ENCODE peak calls at places on chromosomes 3 and 15, in five cellular contexts. One of them, this sample, is unnamed.
A peak's percentile ranks its signal among the peaks of the same experiment; 100 is the strongest.

GRCh38 chr3:105836533-105836932 is 32.3 kb downstream of the CBLB start:
- DNase-seq in RPMI8226: no peak
- DNase-seq in renal cortical epithelial cell: peak; percentile 69
- DNase-seq in T-helper 2 cell: peak; percentile 78
- DNase-seq in CD8-positive, alpha-beta T cell: no peak
- DNase-seq in this sample: no peak

GRCh38 chr15:42100021-42100800 is 5.8 kb upstream of the PLA2G4D start:
- DNase-seq in renal cortical epithelial cell: peak; percentile 38
- DNase-seq in T-helper 2 cell: no peak
- DNase-seq in RPMI8226: no peak
- DNase-seq in CD8-positive, alpha-beta T cell: no peak
- DNase-seq in this sample: no peak

GRCh38 chr3:123949606-123950005 is 11.4 kb downstream of the CCDC14 start:
- DNase-seq in T-helper 2 cell: no peak
- DNase-seq in RPMI8226: no peak
- DNase-seq in renal cortical epithelial cell: no peak
- DNase-seq in CD8-positive, alpha-beta T cell: no peak
- DNase-seq in this sample: no peak

GRCh38 chr3:13026534-13026933 is 46.7 kb downstream of the IQSEC1 start:
- DNase-seq in CD8-positive, alpha-beta T cell: no peak
- DNase-seq in T-helper 2 cell: no peak
- DNase-seq in renal cortical epithelial cell: no peak
- DNase-seq in RPMI8226: no peak
- DNase-seq in this sample: no peak

GRCh38 chr3:84946240-84946639 is 12.5 kb upstream of the CADM2 start:
- DNase-seq in RPMI8226: no peak
- DNase-seq in CD8-positive, alpha-beta T cell: no peak
- DNase-seq in renal cortical epithelial cell: no peak
- DNase-seq in T-helper 2 cell: no peak
- DNase-seq in this sample: no peak

GRCh38 chr3:79236488-79236887 is 531.3 kb downstream of the ROBO1 start:
- DNase-seq in T-helper 2 cell: no peak
- DNase-seq in RPMI8226: no peak
- DNase-seq in CD8-positive, alpha-beta T cell: no peak
- DNase-seq in renal cortical epithelial cell: no peak
- DNase-seq in this sample: no peak

GRCh38 chr3:11080492-11080891 is 73.8 kb upstream of the HRH1 start:
- DNase-seq in RPMI8226: no peak
- DNase-seq in CD8-positive, alpha-beta T cell: no peak
- DNase-seq in renal cortical epithelial cell: no peak
- DNase-seq in T-helper 2 cell: no peak
- DNase-seq in this sample: no peak

GRCh38 chr3:125142418-125142778 is 70.2 kb downstream of the SLC12A8 start:
- DNase-seq in T-helper 2 cell: no peak
- DNase-seq in renal cortical epithelial cell: no peak
- DNase-seq in RPMI8226: no peak
- DNase-seq in CD8-positive, alpha-beta T cell: no peak
- DNase-seq in this sample: no peak

GRCh38 chr3:64125561-64125960 is 99.7 kb downstream of the PRICKLE2 start:
- DNase-seq in RPMI8226: no peak
- DNase-seq in CD8-positive, alpha-beta T cell: no peak
- DNase-seq in T-helper 2 cell: no peak
- DNase-seq in renal cortical epithelial cell: no peak
- DNase-seq in this sample: no peak

GRCh38 chr15:76235186-76235826 is 76.0 kb downstream of the ETFA start:
- DNase-seq in T-helper 2 cell: peak; percentile 55
- DNase-seq in RPMI8226: peak; percentile 43
- DNase-seq in CD8-positive, alpha-beta T cell: no peak
- DNase-seq in renal cortical epithelial cell: peak; percentile 65
- DNase-seq in this sample: no peak

GRCh38 chr15:68572921-68573320 is 5.9 kb upstream of the CORO2B start:
- DNase-seq in renal cortical epithelial cell: no peak
- DNase-seq in T-helper 2 cell: no peak
- DNase-seq in RPMI8226: no peak
- DNase-seq in CD8-positive, alpha-beta T cell: no peak
- DNase-seq in this sample: no peak

GRCh38 chr3:146814601-146815315 is 209.6 kb upstream of the PLSCR5 start:
- DNase-seq in RPMI8226: no peak
- DNase-seq in renal cortical epithelial cell: no peak
- DNase-seq in CD8-positive, alpha-beta T cell: no peak
- DNase-seq in T-helper 2 cell: no peak
- DNase-seq in this sample: no peak

GRCh38 chr15:34644061-34644460 is 60.6 kb upstream of the GOLGA8B start:
- DNase-seq in RPMI8226: no peak
- DNase-seq in T-helper 2 cell: no peak
- DNase-seq in renal cortical epithelial cell: peak; percentile 55
- DNase-seq in CD8-positive, alpha-beta T cell: no peak
- DNase-seq in this sample: no peak

GRCh38 chr3:52532838-52533622 is 627 bp downstream of the NT5DC2 start:
- DNase-seq in T-helper 2 cell: peak; percentile 40
- DNase-seq in CD8-positive, alpha-beta T cell: peak; percentile 57
- DNase-seq in renal cortical epithelial cell: no peak
- DNase-seq in RPMI8226: peak; percentile 27
- DNase-seq in this sample: no peak

This sample was measured in stimulated activated naive B cell treated with anti-CD40 and anti-IgM and Interleukin-4, amounts not matched to agents 10 μg/mL and 1 μg/mL and 100 μg/mL, for 72 hours.